ENCODE peak calls at places on chromosomes 2 and 18, in eight cellular contexts. T is epithelial cell of proximal tubule; P is prostate gland; V is IMR-90; W is CD8-positive, alpha-beta T cell; U is BJ; N is body of pancreas; O is neural progenitor cell. K is an unnamed sample.

GRCh38 chr2:223724831-223725230 is 112.6 kb downstream of the AP1S3 start:
- DNase-seq in T (no peak), P (no peak), V (peak), W (no peak), U (no peak), N (no peak), O (no peak), K (no peak)

GRCh38 chr2:70094978-70095832 is 7.9 kb downstream of the PCBP1 start:
- DNase-seq in T (no peak), P (peak), V (peak), W (peak), U (no peak), N (peak), O (no peak), K (no peak)

GRCh38 chr2:113117594-113118262 is 9.7 kb upstream of the IL1RN start:
- DNase-seq in T (no peak), P (peak), V (peak), W (no peak), U (peak), N (peak), O (no peak), K (peak)

GRCh38 chr2:215929602-215930335 is 83.6 kb downstream of the MREG start:
- DNase-seq in T (peak), P (no peak), V (peak), W (no peak), U (no peak), N (no peak), O (no peak), K (no peak)

GRCh38 chr18:32577561-32577960 is 106.9 kb upstream of the GAREM1 start:
- DNase-seq in T (no peak), P (no peak), V (no peak), W (no peak), U (no peak), N (no peak), O (no peak), K (no peak)

GRCh38 chr2:64990823-64991222 is 1.6 kb downstream of the SLC1A4 start:
- DNase-seq in T (no peak), P (no peak), V (no peak), W (no peak), U (no peak), N (no peak), O (no peak), K (no peak)

GRCh38 chr2:170932948-170933347 is 3.9 kb downstream of the GORASP2 start:
- DNase-seq in T (no peak), P (no peak), V (no peak), W (no peak), U (no peak), N (no peak), O (no peak), K (no peak)

GRCh38 chr2:69770193-69770702 is 28.3 kb downstream of the ANXA4 start:
- DNase-seq in T (peak), P (peak), V (peak), W (peak), U (peak), N (no peak), O (no peak), K (peak)

GRCh38 chr2:23649819-23650218 is 264.8 kb downstream of the KLHL29 start:
- DNase-seq in T (peak), P (no peak), V (peak), W (no peak), U (no peak), N (no peak), O (no peak), K (peak)

GRCh38 chr18:62339106-62339988 is 14.2 kb downstream of the TNFRSF11A start:
- DNase-seq in T (no peak), P (no peak), V (peak), W (no peak), U (no peak), N (no peak), O (no peak), K (no peak)

GRCh38 chr2:36492216-36492945 is 105.6 kb downstream of the FEZ2 start:
- DNase-seq in T (no peak), P (no peak), V (peak), W (no peak), U (no peak), N (no peak), O (no peak), K (no peak)

GRCh38 chr2:64952896-64953482 is 36.2 kb upstream of the SLC1A4 start:
- DNase-seq in T (no peak), P (no peak), V (peak), W (no peak), U (peak), N (no peak), O (no peak), K (peak)

GRCh38 chr2:98761267-98761781 is 30.4 kb upstream of the MGAT4A start:
- DNase-seq in T (no peak), P (peak), V (no peak), W (peak), U (no peak), N (no peak), O (no peak), K (peak)

GRCh38 chr2:214341636-214342035 is 69.2 kb upstream of the VWC2L start:
- DNase-seq in T (no peak), P (no peak), V (peak), W (no peak), U (no peak), N (no peak), O (no peak), K (no peak)

GRCh38 chr2:158204741-158205165 is 103.1 kb downstream of the UPP2 start:
- DNase-seq in T (no peak), P (no peak), V (no peak), W (no peak), U (no peak), N (no peak), O (no peak), K (no peak)

GRCh38 chr18:38243291-38243690 is 677.7 kb upstream of the CELF4 start:
- DNase-seq in T (no peak), P (no peak), V (no peak), W (no peak), U (no peak), N (no peak), O (no peak), K (no peak)

GRCh38 chr2:56613254-56613653 is 429.5 kb downstream of the CCDC85A start:
- DNase-seq in T (no peak), P (no peak), V (no peak), W (no peak), U (no peak), N (no peak), O (no peak), K (no peak)

GRCh38 chr2:2244508-2244907 is 86.6 kb downstream of the MYT1L start:
- DNase-seq in T (no peak), P (no peak), V (no peak), W (no peak), U (no peak), N (no peak), O (no peak), K (no peak)

GRCh38 chr2:142037744-142038143 is 93.1 kb downstream of the LRP1B start:
- DNase-seq in T (no peak), P (no peak), V (no peak), W (no peak), U (no peak), N (no peak), O (peak), K (no peak)

GRCh38 chr2:43051316-43051715 is 175.1 kb downstream of the ZFP36L2 start:
- DNase-seq in T (no peak), P (no peak), V (peak), W (peak), U (no peak), N (no peak), O (no peak), K (no peak)

GRCh38 chr2:40256649-40257048 is 195.2 kb downstream of the SLC8A1 start:
- DNase-seq in T (no peak), P (no peak), V (no peak), W (no peak), U (no peak), N (no peak), O (peak), K (no peak)

GRCh38 chr2:23502096-23502495 is 117.1 kb downstream of the KLHL29 start:
- DNase-seq in T (no peak), P (peak), V (no peak), W (no peak), U (no peak), N (peak), O (no peak), K (peak)

GRCh38 chr2:1971124-1971523 is 226.8 kb upstream of the PXDN start:
- DNase-seq in T (no peak), P (no peak), V (no peak), W (no peak), U (no peak), N (no peak), O (no peak), K (no peak)

GRCh38 chr2:120803085-120803484 is 67.4 kb downstream of the GLI2 start:
- DNase-seq in T (no peak), P (no peak), V (no peak), W (no peak), U (no peak), N (no peak), O (no peak), K (no peak)

GRCh38 chr2:206230060-206230890 is 44.2 kb upstream of the ZDBF2 start:
- DNase-seq in T (no peak), P (no peak), V (no peak), W (no peak), U (no peak), N (no peak), O (peak), K (peak)

GRCh38 chr2:223501604-223502003 is 100.6 kb downstream of the SCG2 start:
- DNase-seq in T (peak), P (no peak), V (no peak), W (no peak), U (no peak), N (no peak), O (no peak), K (peak)

GRCh38 chr18:75860166-75860565 is 432.7 kb upstream of the SMIM21 start:
- DNase-seq in T (no peak), P (no peak), V (no peak), W (no peak), U (no peak), N (no peak), O (no peak), K (no peak)

GRCh38 chr2:144520718-144521487 is 984 bp upstream of the ZEB2 start:
- DNase-seq in T (no peak), P (no peak), V (peak), W (no peak), U (no peak), N (no peak), O (no peak), K (no peak)

GRCh38 chr18:12394428-12394827 is 13.3 kb upstream of the PRELID3A start:
- DNase-seq in T (no peak), P (no peak), V (no peak), W (no peak), U (no peak), N (no peak), O (peak), K (no peak)

GRCh38 chr2:86781363-86781762 is 9.3 kb downstream of the CD8A start:
- DNase-seq in T (no peak), P (no peak), V (no peak), W (no peak), U (no peak), N (no peak), O (no peak), K (no peak)

GRCh38 chr2:29055586-29055985 is 18.7 kb downstream of the PCARE start:
- DNase-seq in T (no peak), P (no peak), V (no peak), W (no peak), U (no peak), N (no peak), O (peak), K (no peak)

GRCh38 chr2:43437363-43437762 is 158.5 kb downstream of the THADA start:
- DNase-seq in T (no peak), P (no peak), V (no peak), W (no peak), U (no peak), N (no peak), O (no peak), K (no peak)

GRCh38 chr2:98501896-98502295 is 57.2 kb downstream of the INPP4A start:
- DNase-seq in T (no peak), P (no peak), V (no peak), W (no peak), U (no peak), N (no peak), O (no peak), K (no peak)

GRCh38 chr2:118255771-118256372 is 167.6 kb downstream of the INSIG2 start:
- DNase-seq in T (no peak), P (no peak), V (no peak), W (no peak), U (no peak), N (no peak), O (peak), K (no peak)

GRCh38 chr2:71995067-71995665 is 152.5 kb downstream of the CYP26B1 start:
- DNase-seq in T (no peak), P (no peak), V (peak), W (no peak), U (no peak), N (no peak), O (peak), K (no peak)

GRCh38 chr18:11387880-11388279 is 221.5 kb upstream of the SLC35G4 start:
- DNase-seq in T (peak), P (no peak), V (peak), W (no peak), U (no peak), N (peak), O (peak), K (no peak)

GRCh38 chr2:24544456-24545115 is 53.5 kb downstream of the NCOA1 start:
- DNase-seq in T (no peak), P (no peak), V (no peak), W (no peak), U (no peak), N (no peak), O (no peak), K (no peak)

GRCh38 chr2:172350844-172351480 is 76.4 kb upstream of the ITGA6 start:
- DNase-seq in T (no peak), P (peak), V (no peak), W (no peak), U (no peak), N (peak), O (no peak), K (no peak)

GRCh38 chr2:42060718-42061619 is 13.1 kb downstream of the PKDCC start:
- DNase-seq in T (no peak), P (no peak), V (peak), W (no peak), U (no peak), N (no peak), O (peak), K (peak)

GRCh38 chr2:46547223-46548102 is 68.1 kb downstream of the TMEM247 start:
- DNase-seq in T (no peak), P (no peak), V (no peak), W (no peak), U (no peak), N (no peak), O (no peak), K (no peak)
- H3K4me3 ChIP-seq in T (no peak), P (no peak), V (no peak), W (no peak), U (no peak), N (no peak), O (no peak), K (no peak)

GRCh38 chr18:40094441-40094840 is 1860.6 kb upstream of the PIK3C3 start:
- DNase-seq in T (no peak), P (no peak), V (no peak), W (no peak), U (no peak), N (no peak), O (no peak), K (no peak)
- TF ChIP-seq CTCF in T (no peak), P (no peak), V (no peak), W (no peak), U (no peak), N (no peak), O (no peak), K (no peak)

DNA sequence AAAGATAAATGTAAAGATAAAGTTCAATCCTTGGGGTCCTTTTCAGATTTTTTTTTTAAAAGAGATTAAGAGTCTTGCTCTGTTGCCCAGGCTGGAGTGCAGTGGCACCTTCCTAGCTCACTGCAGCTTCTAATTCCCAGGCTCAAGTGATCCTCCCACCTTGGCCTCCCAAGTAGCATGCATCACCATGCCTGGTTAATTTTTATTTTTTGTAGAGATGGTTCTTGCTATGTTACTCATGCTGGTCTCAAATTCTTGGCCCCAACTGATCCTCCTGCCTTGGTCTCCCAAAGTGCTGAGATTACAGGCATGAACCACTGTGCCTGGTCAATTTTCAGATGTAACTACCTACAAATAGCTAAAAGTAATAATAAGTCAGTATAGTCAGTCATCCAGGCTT is 21.1 kb downstream of the NFE2L2 start:
- DNase-seq in T (no peak), P (no peak), V (no peak), W (no peak), U (no peak), N (no peak), O (no peak), K (no peak)
- H3K4me3 ChIP-seq in T (no peak), P (no peak), V (no peak), W (no peak), U (no peak), N (no peak), O (no peak), K (no peak)

DNA sequence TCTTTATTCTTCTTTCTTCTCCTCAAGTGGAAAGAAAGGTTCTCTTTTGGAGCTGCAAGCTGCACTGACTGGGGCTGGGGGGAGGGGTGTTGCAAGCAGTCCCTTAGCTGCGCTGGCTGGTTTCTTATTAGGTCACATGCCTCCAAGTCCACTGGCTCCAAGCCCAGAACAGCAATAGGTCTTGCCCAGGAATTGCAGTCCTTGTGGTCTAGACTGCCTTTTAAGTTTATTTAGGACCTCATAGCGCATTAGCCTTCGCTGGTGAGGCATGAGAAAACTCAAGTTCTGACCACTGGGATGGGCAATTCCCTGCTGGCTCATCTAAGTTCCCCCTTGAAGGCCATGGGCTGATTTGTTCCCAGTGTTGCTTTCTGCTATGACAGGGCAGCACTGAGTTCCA is 138.6 kb upstream of the SCN7A start:
- DNase-seq in T (peak), P (no peak), V (peak), W (no peak), U (peak), N (no peak), O (no peak), K (peak)
- TF ChIP-seq CTCF in T (no peak), P (no peak), V (no peak), W (no peak), U (no peak), N (no peak), O (no peak), K (peak)

GRCh38 chr2:151637284-151637781 is 96.9 kb downstream of the NEB start:
- DNase-seq in T (no peak), P (no peak), V (no peak), W (peak), U (no peak), N (no peak), O (no peak), K (no peak)
- H3K4me3 ChIP-seq in T (no peak), P (no peak), V (no peak), W (peak), U (no peak), N (no peak), O (no peak), K (no peak)

GRCh38 chr18:35998967-35999366 is 26.5 kb downstream of the RMP24 start:
- DNase-seq in T (no peak), P (no peak), V (no peak), W (no peak), U (no peak), N (no peak), O (no peak), K (no peak)
- TF ChIP-seq CTCF in T (peak), P (no peak), V (peak), W (no peak), U (peak), N (no peak), O (peak), K (peak)